ENCODE peak calls at places on chromosomes 1 and 21, in eight cellular contexts. N, T, Z, U, M, C, O and G are unnamed samples.

GRCh38 chr1:235513495-235514366 is 9.5 kb upstream of the B3GALNT2 start:
- DNase-seq in N (peak; percentile 71), T (no peak), Z (no peak), U (no peak), M (peak; percentile 88), C (peak; percentile 81), O (peak; percentile 36), G (peak; percentile 78)

GRCh38 chr1:50308883-50309282 is 114.4 kb downstream of the DMRTA2 start:
- DNase-seq in N (peak; percentile 38), T (no peak), Z (no peak), U (no peak), M (peak; percentile 18), C (peak; percentile 13), O (peak; percentile 46), G (peak; percentile 62)

GRCh38 chr21:34811368-34811767 is 142.6 kb downstream of the CLIC6 start:
- DNase-seq in N (no peak), T (no peak), Z (no peak), U (no peak), M (no peak), C (no peak), O (no peak), G (no peak)

GRCh38 chr1:184143449-184143848 is 91.9 kb downstream of the TSEN15 start:
- DNase-seq in N (no peak), T (no peak), Z (no peak), U (no peak), M (peak; percentile 39), C (peak; percentile 44), O (no peak), G (no peak)

GRCh38 chr21:41726058-41726558 is 40.7 kb downstream of the RIPK4 start:
- DNase-seq in N (no peak), T (no peak), Z (no peak), U (no peak), M (no peak), C (no peak), O (no peak), G (no peak)

GRCh38 chr1:212515329-212515760 is 82.6 kb downstream of the NENF start:
- DNase-seq in N (no peak), T (no peak), Z (no peak), U (no peak), M (no peak), C (no peak), O (no peak), G (no peak)

GRCh38 chr1:91645031-91645430 is 144.4 kb downstream of the CDC7 start:
- DNase-seq in N (no peak), T (no peak), Z (no peak), U (no peak), M (no peak), C (no peak), O (no peak), G (no peak)

GRCh38 chr1:52756020-52756419 is 29.8 kb downstream of the ZYG11B start:
- DNase-seq in N (no peak), T (no peak), Z (no peak), U (no peak), M (no peak), C (no peak), O (no peak), G (no peak)

GRCh38 chr1:3880429-3881190 is 19.5 kb downstream of the C1orf174 start:
- DNase-seq in N (no peak), T (no peak), Z (no peak), U (no peak), M (no peak), C (no peak), O (no peak), G (no peak)

GRCh38 chr1:151401125-151401788 is 1.9 kb downstream of the PSMB4 start:
- DNase-seq in N (no peak), T (no peak), Z (no peak), U (no peak), M (peak; percentile 31), C (no peak), O (no peak), G (no peak)

GRCh38 chr21:42095581-42095980 is 24.5 kb downstream of the UMODL1 start:
- DNase-seq in N (no peak), T (no peak), Z (no peak), U (no peak), M (no peak), C (no peak), O (no peak), G (no peak)

GRCh38 chr1:31127266-31127665 is 61.7 kb upstream of the PUM1 start:
- DNase-seq in N (no peak), T (no peak), Z (no peak), U (no peak), M (peak; percentile 51), C (peak; percentile 42), O (no peak), G (no peak)

GRCh38 chr1:213947200-213947775 is 40.5 kb upstream of the PROX1 start:
- DNase-seq in N (no peak), T (no peak), Z (no peak), U (no peak), M (no peak), C (no peak), O (peak; percentile 53), G (no peak)

GRCh38 chr1:85326851-85327250 is 50.4 kb upstream of the BCL10 start:
- DNase-seq in N (no peak), T (no peak), Z (no peak), U (no peak), M (no peak), C (no peak), O (no peak), G (no peak)

GRCh38 chr1:121587230-121587569 is 402.4 kb downstream of the SRGAP2C start:
- DNase-seq in N (no peak), T (no peak), Z (no peak), U (no peak), M (no peak), C (no peak), O (no peak), G (no peak)

GRCh38 chr1:110309768-110310167 is 29.4 kb upstream of the RBM15 start:
- DNase-seq in N (no peak), T (no peak), Z (no peak), U (no peak), M (peak; percentile 77), C (peak; percentile 38), O (no peak), G (no peak)

GRCh38 chr21:38123626-38124025 is 133.2 kb upstream of the KCNJ15 start:
- DNase-seq in N (no peak), T (no peak), Z (no peak), U (no peak), M (no peak), C (no peak), O (no peak), G (no peak)

GRCh38 chr1:47547753-47548152 is 109.9 kb downstream of the FOXD2 start:
- DNase-seq in N (no peak), T (no peak), Z (no peak), U (no peak), M (no peak), C (no peak), O (no peak), G (no peak)

GRCh38 chr1:229408458-229409037 is 25.3 kb downstream of the ACTA1 start:
- DNase-seq in N (no peak), T (no peak), Z (no peak), U (peak; percentile 68), M (no peak), C (no peak), O (no peak), G (no peak)

GRCh38 chr1:93993731-93994130 is 84.5 kb upstream of the GCLM start:
- DNase-seq in N (no peak), T (no peak), Z (no peak), U (no peak), M (no peak), C (no peak), O (no peak), G (no peak)

GRCh38 chr1:14011132-14011531 is 311.1 kb downstream of the PRDM2 start:
- DNase-seq in N (no peak), T (no peak), Z (no peak), U (no peak), M (no peak), C (no peak), O (no peak), G (no peak)

GRCh38 chr1:82534996-82535395 is 734.3 kb downstream of the ADGRL2 start:
- DNase-seq in N (no peak), T (no peak), Z (no peak), U (no peak), M (peak; percentile 22), C (no peak), O (no peak), G (no peak)

GRCh38 chr1:96882096-96882495 is 160.5 kb downstream of the PTBP2 start:
- DNase-seq in N (no peak), T (no peak), Z (no peak), U (no peak), M (peak; percentile 16), C (no peak), O (no peak), G (no peak)

GRCh38 chr21:35988396-35989140 is 71.8 kb downstream of the SETD4 start:
- DNase-seq in N (no peak), T (no peak), Z (no peak), U (no peak), M (no peak), C (no peak), O (no peak), G (peak; percentile 46)
- TF ChIP-seq CTCF in N (no peak), T (no peak), Z (no peak), U (no peak), M (no peak), C (no peak), O (no peak), G (no peak)

GRCh38 chr21:36093512-36093911 is 23.7 kb downstream of the CBR1 start:
- DNase-seq in N (no peak), T (no peak), Z (no peak), U (no peak), M (no peak), C (no peak), O (no peak), G (no peak)
- H3K4me3 ChIP-seq in N (no peak overlapping the region), T (no peak overlapping the region), Z (no peak overlapping the region), U (no peak overlapping the region), M (no peak overlapping the region), C (no peak overlapping the region), O (no peak overlapping the region), G (no peak overlapping the region)

GRCh38 chr1:1164701-1165451 is 8.8 kb upstream of the TTLL10 start:
- DNase-seq in N (no peak), T (no peak), Z (no peak), U (no peak), M (no peak), C (no peak), O (peak; percentile 82), G (no peak)

GRCh38 chr1:1166642-1167415 is 6.9 kb upstream of the TTLL10 start:
- DNase-seq in N (no peak), T (no peak), Z (no peak), U (no peak), M (no peak), C (no peak), O (no peak), G (no peak)

GRCh38 chr1:1164361-1164700 is 9.3 kb upstream of the TTLL10 start:
- DNase-seq in N (no peak), T (no peak), Z (no peak), U (no peak), M (no peak), C (no peak), O (no peak), G (no peak)

GRCh38 chr1:1165900-1166421 is 7.7 kb upstream of the TTLL10 start:
- DNase-seq in N (no peak), T (no peak), Z (no peak), U (no peak), M (no peak), C (no peak), O (peak; percentile 41), G (peak; percentile 67)

GRCh38 chr1:1165485-1165884 is 8.2 kb upstream of the TTLL10 start:
- DNase-seq in N (no peak), T (no peak), Z (no peak), U (no peak), M (no peak), C (no peak), O (no peak), G (no peak)
- TF ChIP-seq CTCF in N (no peak), T (no peak), Z (no peak), U (no peak), M (no peak), C (no peak), O (no peak), G (no peak)

GRCh38 chr1:975896-976683 is 5.8 kb downstream of the PERM1 start:
- DNase-seq in N (peak; percentile 81), T (no peak), Z (no peak), U (no peak), M (peak; percentile 58), C (peak; percentile 53), O (peak; percentile 56), G (peak; percentile 84)
- H3K4me3 ChIP-seq in N (no peak overlapping the region), T (no peak overlapping the region), Z (peak overlapping the region; percentile 16), U (peak overlapping the region; percentile 54), M (no peak overlapping the region), C (no peak overlapping the region), O (peak overlapping the region; percentile 10), G (no peak overlapping the region)